ENCODE peak calls at places on chromosomes 16 and 17, in nine cellular contexts. One of them, this sample, is unnamed.

GRCh38 chr16:17475104-17475503 is 4.3 kb upstream of the XYLT1 start:
- DNase-seq in transverse colon: no peak
- DNase-seq in suprapubic skin: no peak
- DNase-seq in breast epithelium: no peak
- DNase-seq in adrenal gland: no peak
- DNase-seq in gastrocnemius medialis: no peak
- DNase-seq in NB4: no peak
- DNase-seq in stomach: no peak
- DNase-seq in ovary: no peak
- DNase-seq in this sample: no peak

GRCh38 chr17:12623220-12623848 is 42.4 kb upstream of the MYOCD start:
- DNase-seq in transverse colon: no peak
- DNase-seq in suprapubic skin: no peak
- DNase-seq in breast epithelium: no peak
- DNase-seq in adrenal gland: no peak
- DNase-seq in gastrocnemius medialis: no peak
- DNase-seq in NB4: no peak
- DNase-seq in stomach: no peak
- DNase-seq in ovary: no peak
- DNase-seq in this sample: no peak

GRCh38 chr16:88804552-88805339 is 1.2 kb downstream of the CDT1 start:
- DNase-seq in transverse colon: no peak
- DNase-seq in suprapubic skin: no peak
- DNase-seq in breast epithelium: no peak
- DNase-seq in adrenal gland: no peak
- DNase-seq in gastrocnemius medialis: no peak
- DNase-seq in NB4: peak; percentile 51
- DNase-seq in stomach: no peak
- DNase-seq in ovary: no peak
- DNase-seq in this sample: no peak

GRCh38 chr16:4572715-4573114 is 16.6 kb downstream of the C16orf96 start:
- DNase-seq in transverse colon: no peak
- DNase-seq in suprapubic skin: no peak
- DNase-seq in breast epithelium: no peak
- DNase-seq in adrenal gland: peak; percentile 55
- DNase-seq in gastrocnemius medialis: peak; percentile 27
- DNase-seq in NB4: peak; percentile 81
- DNase-seq in stomach: no peak
- DNase-seq in ovary: peak; percentile 24
- DNase-seq in this sample: no peak

GRCh38 chr17:56913000-56913866 is 616 bp downstream of the TRIM25 start:
- DNase-seq in transverse colon: no peak
- DNase-seq in suprapubic skin: no peak
- DNase-seq in breast epithelium: peak; percentile 54
- DNase-seq in adrenal gland: no peak
- DNase-seq in gastrocnemius medialis: peak; percentile 19
- DNase-seq in NB4: no peak
- DNase-seq in stomach: no peak
- DNase-seq in ovary: no peak
- DNase-seq in this sample: no peak

GRCh38 chr17:58319181-58320162 is 9.1 kb downstream of the TSPOAP1 start:
- DNase-seq in transverse colon: no peak
- DNase-seq in suprapubic skin: no peak
- DNase-seq in breast epithelium: peak; percentile 44
- DNase-seq in adrenal gland: no peak
- DNase-seq in gastrocnemius medialis: no peak
- DNase-seq in NB4: no peak
- DNase-seq in stomach: no peak
- DNase-seq in ovary: no peak
- DNase-seq in this sample: no peak

GRCh38 chr17:17414316-17414937 is 62.4 kb upstream of the MED9 start:
- DNase-seq in transverse colon: no peak
- DNase-seq in suprapubic skin: peak; percentile 86
- DNase-seq in breast epithelium: no peak
- DNase-seq in adrenal gland: no peak
- DNase-seq in gastrocnemius medialis: peak; percentile 64
- DNase-seq in NB4: no peak
- DNase-seq in stomach: no peak
- DNase-seq in ovary: no peak
- DNase-seq in this sample: peak; percentile 47

GRCh38 chr17:29004081-29004692 is 1.6 kb downstream of the SEZ6 start:
- DNase-seq in transverse colon: no peak
- DNase-seq in suprapubic skin: no peak
- DNase-seq in breast epithelium: no peak
- DNase-seq in adrenal gland: peak; percentile 61
- DNase-seq in gastrocnemius medialis: no peak
- DNase-seq in NB4: peak; percentile 35
- DNase-seq in stomach: no peak
- DNase-seq in ovary: no peak
- DNase-seq in this sample: peak; percentile 30

GRCh38 chr17:83079340-83079747 is at the start of gene METRNL:
- DNase-seq in transverse colon: peak; percentile 87
- DNase-seq in suprapubic skin: no peak
- DNase-seq in breast epithelium: peak; percentile 78
- DNase-seq in adrenal gland: peak; percentile 73
- DNase-seq in gastrocnemius medialis: peak; percentile 58
- DNase-seq in NB4: peak; percentile 69
- DNase-seq in stomach: peak; percentile 83
- DNase-seq in ovary: peak; percentile 78
- DNase-seq in this sample: peak; percentile 86

GRCh38 chr16:3182608-3183444 is 5.2 kb upstream of the OR1F1 start:
- DNase-seq in transverse colon: peak; percentile 35
- DNase-seq in suprapubic skin: no peak
- DNase-seq in breast epithelium: no peak
- DNase-seq in adrenal gland: no peak
- DNase-seq in gastrocnemius medialis: no peak
- DNase-seq in NB4: peak; percentile 52
- DNase-seq in stomach: peak; percentile 37
- DNase-seq in ovary: no peak
- DNase-seq in this sample: no peak

GRCh38 chr17:62780273-62780672 is 27.8 kb downstream of the MARCHF10 start:
- DNase-seq in transverse colon: no peak
- DNase-seq in suprapubic skin: peak; percentile 24
- DNase-seq in breast epithelium: no peak
- DNase-seq in adrenal gland: peak; percentile 61
- DNase-seq in gastrocnemius medialis: peak; percentile 23
- DNase-seq in NB4: no peak
- DNase-seq in stomach: peak; percentile 86
- DNase-seq in ovary: no peak
- DNase-seq in this sample: peak; percentile 77

GRCh38 chr17:27854163-27854562 is 39.0 kb downstream of the LYRM9 start:
- DNase-seq in transverse colon: no peak
- DNase-seq in suprapubic skin: no peak
- DNase-seq in breast epithelium: no peak
- DNase-seq in adrenal gland: no peak
- DNase-seq in gastrocnemius medialis: no peak
- DNase-seq in NB4: no peak
- DNase-seq in stomach: no peak
- DNase-seq in ovary: no peak
- DNase-seq in this sample: no peak

DNA sequence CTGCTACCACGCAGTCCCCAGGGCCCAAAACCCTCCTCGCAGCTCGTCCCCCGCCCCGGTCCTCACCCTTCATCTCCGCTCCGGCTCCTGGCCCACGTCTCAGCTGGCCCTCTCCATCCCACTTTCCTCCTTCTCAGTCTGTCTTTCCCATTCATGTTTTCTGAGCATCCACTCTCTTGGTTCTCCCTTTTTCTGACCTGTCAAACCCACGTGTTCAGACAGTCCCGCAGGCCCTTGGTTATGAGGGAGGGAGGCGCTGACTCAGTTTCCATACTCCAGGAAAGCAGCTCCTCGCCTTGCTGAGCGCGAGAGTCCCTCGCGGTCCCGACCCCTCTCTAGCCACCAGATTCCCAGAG is 392 bp upstream of the HID1 start:
- DNase-seq in transverse colon: no peak
- DNase-seq in suprapubic skin: no peak
- DNase-seq in breast epithelium: no peak
- DNase-seq in adrenal gland: no peak
- DNase-seq in gastrocnemius medialis: no peak
- DNase-seq in NB4: no peak
- DNase-seq in stomach: no peak
- DNase-seq in ovary: no peak
- DNase-seq in this sample: no peak
- TF ChIP-seq POLR2A in transverse colon: no peak
- TF ChIP-seq POLR2A in suprapubic skin: no peak
- TF ChIP-seq POLR2A in breast epithelium: no peak
- TF ChIP-seq POLR2A in adrenal gland: no peak
- TF ChIP-seq POLR2A in gastrocnemius medialis: no peak
- TF ChIP-seq POLR2A in NB4: no peak
- TF ChIP-seq POLR2A in stomach: no peak
- TF ChIP-seq POLR2A in ovary: no peak
- TF ChIP-seq POLR2A in this sample: no peak

DNA sequence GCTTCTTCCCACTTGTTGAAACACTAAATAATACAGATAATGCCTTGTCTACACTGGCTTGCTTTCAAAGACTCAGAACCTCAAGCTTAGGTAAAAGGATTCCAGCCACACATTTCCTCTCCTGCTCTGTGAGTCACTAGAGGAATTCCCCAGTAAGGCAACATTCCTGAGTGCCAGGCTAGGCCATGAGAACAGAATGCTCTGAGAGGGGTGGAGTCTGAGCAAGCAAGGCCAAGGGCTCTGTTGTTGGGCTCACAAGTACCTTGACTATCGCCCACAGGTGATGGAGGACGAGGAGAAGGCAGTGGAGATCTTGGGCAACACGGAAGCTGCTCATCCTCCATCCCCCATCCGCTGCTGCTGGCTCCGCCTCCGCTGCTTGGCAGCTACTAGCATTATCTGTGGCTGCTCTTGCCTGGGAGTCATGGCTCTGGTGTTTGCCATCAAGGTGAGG is 6.7 kb upstream of the PHKG2 start:
- DNase-seq in transverse colon: peak; percentile 72
- DNase-seq in suprapubic skin: peak; percentile 80
- DNase-seq in breast epithelium: peak; percentile 82
- DNase-seq in adrenal gland: peak; percentile 87
- DNase-seq in gastrocnemius medialis: no peak
- DNase-seq in NB4: no peak
- DNase-seq in stomach: peak; percentile 72
- DNase-seq in ovary: no peak
- DNase-seq in this sample: no peak
- TF ChIP-seq POLR2A in transverse colon: peak; percentile 26
- TF ChIP-seq POLR2A in suprapubic skin: no peak
- TF ChIP-seq POLR2A in breast epithelium: no peak
- TF ChIP-seq POLR2A in adrenal gland: peak; percentile 46
- TF ChIP-seq POLR2A in gastrocnemius medialis: no peak
- TF ChIP-seq POLR2A in NB4: no peak
- TF ChIP-seq POLR2A in stomach: no peak
- TF ChIP-seq POLR2A in ovary: no peak
- TF ChIP-seq POLR2A in this sample: no peak

GRCh38 chr16:1469693-1470201 is 5.1 kb downstream of the CLCN7 start:
- DNase-seq in transverse colon: no peak
- DNase-seq in suprapubic skin: no peak
- DNase-seq in breast epithelium: no peak
- DNase-seq in adrenal gland: no peak
- DNase-seq in gastrocnemius medialis: no peak
- DNase-seq in NB4: peak; percentile 91
- DNase-seq in stomach: no peak
- DNase-seq in ovary: no peak
- DNase-seq in this sample: no peak
- TF ChIP-seq POLR2A in transverse colon: no peak
- TF ChIP-seq POLR2A in suprapubic skin: no peak
- TF ChIP-seq POLR2A in breast epithelium: no peak
- TF ChIP-seq POLR2A in adrenal gland: no peak
- TF ChIP-seq POLR2A in gastrocnemius medialis: no peak
- TF ChIP-seq POLR2A in NB4: peak; percentile 54
- TF ChIP-seq POLR2A in stomach: no peak
- TF ChIP-seq POLR2A in ovary: no peak
- TF ChIP-seq POLR2A in this sample: no peak

GRCh38 chr17:55391764-55392467 is 29.7 kb downstream of the MMD start:
- DNase-seq in transverse colon: no peak
- DNase-seq in suprapubic skin: no peak
- DNase-seq in breast epithelium: no peak
- DNase-seq in adrenal gland: no peak
- DNase-seq in gastrocnemius medialis: no peak
- DNase-seq in NB4: no peak
- DNase-seq in stomach: no peak
- DNase-seq in ovary: no peak
- DNase-seq in this sample: no peak

GRCh38 chr17:55390364-55390977 is 31.2 kb downstream of the MMD start:
- DNase-seq in transverse colon: no peak
- DNase-seq in suprapubic skin: no peak
- DNase-seq in breast epithelium: no peak
- DNase-seq in adrenal gland: no peak
- DNase-seq in gastrocnemius medialis: no peak
- DNase-seq in NB4: no peak
- DNase-seq in stomach: no peak
- DNase-seq in ovary: no peak
- DNase-seq in this sample: no peak

GRCh38 chr17:55394357-55395021 is 27.1 kb downstream of the MMD start:
- DNase-seq in transverse colon: peak; percentile 10
- DNase-seq in suprapubic skin: no peak
- DNase-seq in breast epithelium: no peak
- DNase-seq in adrenal gland: no peak
- DNase-seq in gastrocnemius medialis: no peak
- DNase-seq in NB4: no peak
- DNase-seq in stomach: no peak
- DNase-seq in ovary: no peak
- DNase-seq in this sample: no peak

GRCh38 chr17:55388842-55389241 is 32.8 kb downstream of the MMD start:
- DNase-seq in transverse colon: no peak
- DNase-seq in suprapubic skin: no peak
- DNase-seq in breast epithelium: no peak
- DNase-seq in adrenal gland: no peak
- DNase-seq in gastrocnemius medialis: no peak
- DNase-seq in NB4: no peak
- DNase-seq in stomach: no peak
- DNase-seq in ovary: no peak
- DNase-seq in this sample: no peak

GRCh38 chr17:55391244-55391757 is 30.3 kb downstream of the MMD start:
- DNase-seq in transverse colon: no peak
- DNase-seq in suprapubic skin: no peak
- DNase-seq in breast epithelium: no peak
- DNase-seq in adrenal gland: no peak
- DNase-seq in gastrocnemius medialis: no peak
- DNase-seq in NB4: no peak
- DNase-seq in stomach: no peak
- DNase-seq in ovary: no peak
- DNase-seq in this sample: no peak
- TF ChIP-seq POLR2A in transverse colon: no peak
- TF ChIP-seq POLR2A in suprapubic skin: no peak
- TF ChIP-seq POLR2A in breast epithelium: no peak
- TF ChIP-seq POLR2A in adrenal gland: no peak
- TF ChIP-seq POLR2A in gastrocnemius medialis: no peak
- TF ChIP-seq POLR2A in NB4: no peak
- TF ChIP-seq POLR2A in stomach: no peak
- TF ChIP-seq POLR2A in ovary: no peak
- TF ChIP-seq POLR2A in this sample: no peak

GRCh38 chr17:55086635-55087058 is 118.1 kb downstream of the STXBP4 start:
- DNase-seq in transverse colon: no peak
- DNase-seq in suprapubic skin: no peak
- DNase-seq in breast epithelium: no peak
- DNase-seq in adrenal gland: no peak
- DNase-seq in gastrocnemius medialis: no peak
- DNase-seq in NB4: peak; percentile 44
- DNase-seq in stomach: no peak
- DNase-seq in ovary: no peak
- DNase-seq in this sample: no peak
- TF ChIP-seq POLR2A in transverse colon: no peak
- TF ChIP-seq POLR2A in suprapubic skin: no peak
- TF ChIP-seq POLR2A in breast epithelium: no peak
- TF ChIP-seq POLR2A in adrenal gland: no peak
- TF ChIP-seq POLR2A in gastrocnemius medialis: no peak
- TF ChIP-seq POLR2A in NB4: no peak
- TF ChIP-seq POLR2A in stomach: no peak
- TF ChIP-seq POLR2A in ovary: no peak
- TF ChIP-seq POLR2A in this sample: no peak

GRCh38 chr17:75295220-75296158 is 6.3 kb upstream of the SLC25A19 start:
- DNase-seq in transverse colon: peak; percentile 38
- DNase-seq in suprapubic skin: no peak
- DNase-seq in breast epithelium: no peak
- DNase-seq in adrenal gland: peak; percentile 72
- DNase-seq in gastrocnemius medialis: no peak
- DNase-seq in NB4: peak; percentile 78
- DNase-seq in stomach: no peak
- DNase-seq in ovary: no peak
- DNase-seq in this sample: no peak
- TF ChIP-seq POLR2A in transverse colon: no peak
- TF ChIP-seq POLR2A in suprapubic skin: no peak
- TF ChIP-seq POLR2A in breast epithelium: no peak
- TF ChIP-seq POLR2A in adrenal gland: no peak
- TF ChIP-seq POLR2A in gastrocnemius medialis: no peak
- TF ChIP-seq POLR2A in NB4: no peak
- TF ChIP-seq POLR2A in stomach: no peak
- TF ChIP-seq POLR2A in ovary: no peak
- TF ChIP-seq POLR2A in this sample: no peak

This sample was measured in testis.